ENCODE peak calls at places on chromosomes 2 and 18, in ten cellular contexts. T is cardiac fibroblast, O is GM06990, D is testis, U is HFF-Myc, Y is psoas muscle, S is colonic mucosa, V is fibroblast of mammary gland, Q is stomach, M is choroid plexus epithelial cell. B is an unnamed sample.

GRCh38 chr2:191304939-191305875 is 60.0 kb downstream of the MYO1B start:
- DNase-seq in T (peak), O (no peak), D (peak), U (peak), Y (peak), S (peak), V (peak), Q (no peak), M (peak), B (no peak)

GRCh38 chr18:57741273-57741672 is 61.8 kb downstream of the ATP8B1 start:
- DNase-seq in T (peak), O (no peak), D (no peak), U (no peak), Y (no peak), S (peak), V (peak), Q (no peak), M (no peak), B (no peak)

GRCh38 chr2:12934181-12934756 is 217.5 kb downstream of the TRIB2 start:
- DNase-seq in T (no peak), O (no peak), D (no peak), U (no peak), Y (no peak), S (no peak), V (no peak), Q (no peak), M (no peak), B (no peak)

GRCh38 chr2:44479127-44479887 is 117.6 kb downstream of the CAMKMT start:
- DNase-seq in T (peak), O (peak), D (peak), U (peak), Y (no peak), S (peak), V (peak), Q (no peak), M (peak), B (peak)

GRCh38 chr2:27095745-27096651 is 9.4 kb downstream of the KHK start:
- DNase-seq in T (peak), O (no peak), D (peak), U (no peak), Y (peak), S (peak), V (peak), Q (peak), M (peak), B (no peak)

GRCh38 chr18:50311573-50312106 is 24.1 kb upstream of the CXXC1 start:
- DNase-seq in T (no peak), O (no peak), D (no peak), U (no peak), Y (no peak), S (no peak), V (no peak), Q (no peak), M (no peak), B (no peak)

GRCh38 chr2:23661276-23662050 is 265.5 kb downstream of the ATAD2B start:
- DNase-seq in T (no peak), O (no peak), D (no peak), U (no peak), Y (no peak), S (no peak), V (no peak), Q (no peak), M (no peak), B (no peak)

GRCh38 chr2:64904405-64905329 is 84.5 kb upstream of the SLC1A4 start:
- DNase-seq in T (no peak), O (no peak), D (no peak), U (no peak), Y (no peak), S (no peak), V (no peak), Q (no peak), M (no peak), B (no peak)

GRCh38 chr18:12828116-12829051 is 55.7 kb downstream of the PTPN2 start:
- DNase-seq in T (no peak), O (peak), D (no peak), U (no peak), Y (no peak), S (no peak), V (no peak), Q (no peak), M (no peak), B (no peak)

GRCh38 chr2:84619784-84620371 is 103.6 kb downstream of the DNAH6 start:
- DNase-seq in T (no peak), O (no peak), D (no peak), U (no peak), Y (no peak), S (no peak), V (no peak), Q (no peak), M (no peak), B (no peak)

GRCh38 chr18:6205706-6206105 is 209.0 kb downstream of the L3MBTL4 start:
- DNase-seq in T (peak), O (no peak), D (no peak), U (no peak), Y (no peak), S (no peak), V (no peak), Q (no peak), M (peak), B (no peak)

GRCh38 chr18:23798824-23799223 is 109.6 kb downstream of the LAMA3 start:
- DNase-seq in T (no peak), O (no peak), D (no peak), U (no peak), Y (no peak), S (no peak), V (no peak), Q (no peak), M (no peak), B (no peak)

GRCh38 chr2:141871913-141872634 is 258.7 kb downstream of the LRP1B start:
- DNase-seq in T (no peak), O (no peak), D (no peak), U (no peak), Y (no peak), S (no peak), V (no peak), Q (no peak), M (no peak), B (no peak)

GRCh38 chr18:35110554-35111058 is 69.4 kb downstream of the MAPRE2 start:
- DNase-seq in T (peak), O (no peak), D (no peak), U (no peak), Y (no peak), S (no peak), V (no peak), Q (no peak), M (peak), B (no peak)

GRCh38 chr2:100383306-100383705 is 34.2 kb downstream of the CHST10 start:
- DNase-seq in T (no peak), O (no peak), D (no peak), U (no peak), Y (no peak), S (no peak), V (no peak), Q (no peak), M (no peak), B (no peak)

GRCh38 chr18:49647496-49648168 is 85.8 kb downstream of the LIPG start:
- DNase-seq in T (peak), O (no peak), D (no peak), U (no peak), Y (no peak), S (peak), V (peak), Q (no peak), M (peak), B (no peak)

DNA sequence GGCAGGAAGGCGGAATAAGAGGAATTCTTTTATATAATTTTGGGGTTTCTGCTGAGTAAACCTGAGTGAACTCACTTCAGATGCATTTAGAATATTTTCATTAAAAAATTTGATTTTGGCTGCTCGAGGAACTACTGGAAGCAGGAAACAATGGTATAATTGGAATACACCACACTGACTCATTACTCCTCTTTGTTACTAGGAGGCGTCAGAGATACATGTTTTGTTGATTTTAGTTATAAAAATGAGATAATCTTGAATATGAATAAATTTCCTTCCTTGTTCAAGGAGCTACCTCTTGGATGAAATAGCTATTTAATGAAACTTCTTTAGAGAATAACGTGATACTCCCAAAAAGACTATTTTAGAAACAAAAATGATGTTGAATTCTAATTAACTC is 97.4 kb downstream of the ANKRD36 start:
- DNase-seq in T (peak), O (no peak), D (no peak), U (no peak), Y (no peak), S (no peak), V (no peak), Q (no peak), M (no peak), B (no peak)
- TF ChIP-seq CTCF in T (no peak), O (no peak), D (no peak), U (no peak), Y (no peak), S (no peak), V (no peak), Q (no peak), M (no peak), B (no peak)

DNA sequence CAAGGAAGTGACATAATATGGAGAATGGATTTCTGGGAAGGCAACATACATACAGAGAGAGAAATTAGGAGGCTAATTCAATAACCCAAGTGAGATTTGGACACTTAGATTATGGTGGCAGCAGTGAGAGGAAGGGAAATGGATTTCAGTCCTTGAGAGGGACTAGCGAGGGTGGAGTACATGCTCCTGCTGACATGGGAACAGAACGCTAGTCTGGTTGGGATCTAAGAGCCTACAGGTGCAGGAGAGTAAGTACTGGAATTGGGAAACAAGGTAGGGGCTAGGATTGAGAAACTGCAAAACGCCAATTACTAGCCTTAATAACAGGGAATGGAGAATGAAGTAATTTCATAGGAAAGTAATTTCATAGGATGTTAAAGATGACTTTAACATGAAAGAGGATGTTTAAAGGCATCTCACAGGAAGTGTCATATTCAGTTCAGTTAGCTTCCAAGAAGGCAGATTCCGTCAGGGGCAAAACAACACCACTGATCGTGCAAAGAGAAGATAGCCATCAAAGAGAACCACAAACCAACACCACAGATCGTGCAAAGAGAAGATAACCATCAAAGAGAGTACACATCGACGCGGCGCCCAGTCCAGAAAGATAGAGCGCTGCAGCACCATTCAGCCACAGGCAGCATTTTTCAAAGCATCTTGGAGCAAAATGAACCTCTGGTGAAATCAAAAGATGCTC is 27.1 kb downstream of the CDKL4 start:
- DNase-seq in T (no peak), O (no peak), D (no peak), U (no peak), Y (no peak), S (peak), V (no peak), Q (peak), M (no peak), B (no peak)
- H3K4me3 ChIP-seq in T (no peak), O (no peak), D (no peak), U (no peak), Y (no peak), S (no peak), V (no peak), Q (no peak), M (no peak), B (no peak)

DNA sequence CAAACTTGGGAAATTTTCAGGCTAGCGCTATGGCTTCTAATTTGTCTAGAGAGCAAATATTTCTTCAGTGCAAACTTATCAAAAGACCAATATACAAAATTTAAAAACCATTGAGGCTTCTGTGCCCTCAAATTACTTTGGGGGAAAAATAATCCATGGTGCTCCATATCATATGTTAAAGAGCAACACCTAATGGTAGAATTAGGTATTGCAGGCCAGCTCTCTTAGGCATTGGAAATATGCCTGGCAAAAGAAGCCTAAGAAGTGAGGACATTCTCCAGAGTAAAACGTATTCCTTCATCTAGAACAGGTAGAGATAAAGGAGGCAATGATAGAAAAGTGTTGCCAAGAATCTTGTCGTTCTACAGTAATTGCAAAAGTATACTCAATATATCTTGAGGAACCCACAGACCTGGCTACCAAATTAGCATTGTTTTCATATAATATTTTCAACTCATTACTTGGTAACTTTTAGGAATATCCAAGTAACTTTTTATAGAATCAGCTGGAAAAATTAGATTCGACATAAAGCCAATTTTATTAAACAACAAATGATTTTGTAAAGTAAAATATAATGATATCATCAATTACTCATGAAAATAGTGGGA is 401.1 kb downstream of the BCL11A start:
- DNase-seq in T (peak), O (no peak), D (no peak), U (peak), Y (no peak), S (peak), V (peak), Q (no peak), M (peak), B (no peak)
- TF ChIP-seq CTCF in T (peak), O (peak), D (peak), U (peak), Y (peak), S (peak), V (peak), Q (peak), M (peak), B (peak)

GRCh38 chr2:42100696-42101585 is 53.1 kb downstream of the PKDCC start:
- DNase-seq in T (peak), O (peak), D (peak), U (no peak), Y (peak), S (peak), V (peak), Q (peak), M (peak), B (no peak)
- H3K4me3 ChIP-seq in T (no peak), O (peak), D (peak), U (no peak), Y (peak), S (peak), V (no peak), Q (peak), M (peak), B (peak)

DNA sequence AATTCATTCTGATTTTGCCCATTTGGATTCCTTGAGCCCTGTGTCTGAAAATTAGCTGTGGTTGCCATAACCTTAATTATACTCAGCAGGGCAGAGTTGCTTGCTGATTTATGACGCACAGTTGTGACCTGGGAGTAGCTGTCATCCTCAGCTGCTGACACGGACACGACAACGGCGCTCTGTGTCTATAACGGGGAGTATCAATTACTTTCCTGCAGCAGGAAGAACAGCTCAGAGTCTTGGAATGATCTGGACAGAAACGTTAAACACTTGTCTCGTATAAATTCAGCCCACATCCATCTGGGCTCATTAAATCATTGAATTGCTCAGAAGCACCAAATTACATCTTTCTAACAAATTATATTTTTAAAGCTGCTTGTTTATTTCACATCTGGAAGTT is 116.3 kb downstream of the SEPTIN10 start:
- DNase-seq in T (peak), O (no peak), D (no peak), U (peak), Y (peak), S (no peak), V (peak), Q (no peak), M (no peak), B (no peak)
- TF ChIP-seq CTCF in T (no peak), O (no peak), D (no peak), U (no peak), Y (no peak), S (no peak), V (no peak), Q (no peak), M (no peak), B (no peak)

DNA sequence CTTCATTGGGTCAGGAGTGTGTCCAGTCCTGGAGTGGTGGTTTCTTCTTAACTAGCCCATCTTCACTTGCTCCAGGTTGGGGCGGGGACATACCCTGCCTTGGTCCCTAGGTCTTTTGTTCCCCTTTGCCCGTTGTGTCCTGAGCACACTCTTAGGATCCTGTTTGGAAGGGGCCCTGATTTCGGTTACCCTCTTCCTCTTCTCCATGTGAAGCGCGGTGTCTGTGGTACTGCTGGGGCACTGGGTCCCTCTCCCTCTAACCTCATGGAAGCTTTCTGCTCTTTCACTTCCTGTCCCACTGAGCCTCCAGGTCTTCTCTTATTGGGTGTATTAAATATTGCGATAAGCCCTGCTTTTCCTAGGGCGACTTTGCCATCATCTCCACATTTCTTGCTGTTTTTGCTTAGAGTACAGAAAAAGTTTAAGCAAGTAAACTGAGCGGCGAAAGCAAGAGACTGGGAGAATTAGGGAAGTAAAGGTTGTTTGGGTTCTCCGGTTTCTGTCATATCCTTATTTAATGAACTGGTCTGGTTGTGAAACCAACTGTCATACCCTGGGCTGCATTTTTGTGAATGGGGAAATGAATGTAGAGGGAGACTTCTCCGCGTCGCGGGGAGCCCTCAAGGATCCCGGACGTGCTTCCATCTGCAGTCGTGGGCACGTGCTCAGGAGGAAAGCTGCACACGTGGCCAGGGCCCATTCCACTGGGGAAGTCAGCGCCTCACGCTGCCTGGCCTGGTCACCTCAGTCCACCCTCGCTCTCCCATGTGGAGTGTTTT is 73.8 kb upstream of the B3GNT7 start:
- DNase-seq in T (no peak), O (no peak), D (peak), U (no peak), Y (peak), S (no peak), V (no peak), Q (peak), M (no peak), B (no peak)
- H3K4me3 ChIP-seq in T (no peak), O (no peak), D (no peak), U (no peak), Y (no peak), S (no peak), V (no peak), Q (no peak), M (no peak), B (no peak)

B was measured in GM12864.